ENCODE peak calls at places on chromosome 19, in four cellular contexts. E is HCT116, T is K562, R is H1. W is an unnamed sample.

GRCh38 chr19:6060600-6061391 is 49.5 kb downstream of the RFX2 start:
- DNase-seq in E (no peak), R (no peak), T (peak), W (no peak)

GRCh38 chr19:15015946-15016542 is 33.2 kb upstream of the CASP14 start:
- DNase-seq in T (peak), E (no peak), R (no peak), W (no peak)

GRCh38 chr19:27974082-27974513 is 1238.9 kb downstream of the UQCRFS1 start:
- DNase-seq in E (no peak), T (peak), R (peak), W (peak)

GRCh38 chr19:48511800-48512503 is at the start of gene LMTK3:
- DNase-seq in T (peak), E (no peak), R (peak), W (no peak)

GRCh38 chr19:46720516-46721239 is 3.8 kb upstream of the PRKD2 start:
- DNase-seq in E (no peak), R (no peak), T (no peak), W (no peak)

GRCh38 chr19:3463959-3464796 is 16.1 kb downstream of the SMIM24 start:
- DNase-seq in T (no peak), R (no peak), E (no peak), W (no peak)

GRCh38 chr19:38942471-38943181 is 11.9 kb downstream of the MRPS12 start:
- DNase-seq in R (no peak), T (no peak), E (no peak), W (no peak)

GRCh38 chr19:34480971-34481821 is at the start of gene WTIP:
- DNase-seq in E (peak), R (peak), T (no peak), W (no peak)

GRCh38 chr19:29966594-29967249 is 24.7 kb downstream of the URI1 start:
- DNase-seq in T (no peak), E (no peak), R (no peak), W (no peak)

GRCh38 chr19:17448190-17448967 is at the start of gene TMEM221:
- DNase-seq in R (peak), T (peak), E (no peak), W (no peak)

GRCh38 chr19:57099199-57099661 is 20.6 kb upstream of the USP29 start:
- DNase-seq in R (peak), E (peak), T (peak), W (no peak)

GRCh38 chr19:43541920-43542650 is 9.1 kb downstream of the ZNF575 start:
- DNase-seq in R (no peak), E (no peak), T (no peak), W (no peak)

GRCh38 chr19:2039959-2040646 is 10.9 kb downstream of the MKNK2 start:
- DNase-seq in T (no peak), E (no peak), R (no peak), W (no peak)

GRCh38 chr19:6127716-6128335 is 7.6 kb upstream of the ACSBG2 start:
- DNase-seq in T (no peak), E (no peak), R (no peak), W (no peak)

GRCh38 chr19:43902399-43902798 is 32.7 kb downstream of the ZNF45 start:
- DNase-seq in R (no peak), E (no peak), T (no peak), W (no peak)

GRCh38 chr19:51318687-51319675 is 7.5 kb downstream of the IGLON5 start:
- DNase-seq in R (no peak), T (no peak), E (no peak), W (no peak)

GRCh38 chr19:28358604-28359003 is 854.3 kb downstream of the UQCRFS1 start:
- DNase-seq in T (no peak), E (no peak), R (no peak), W (no peak)

GRCh38 chr19:3234800-3235199 is 10.3 kb downstream of the CELF5 start:
- DNase-seq in R (peak), T (peak), E (no peak), W (no peak)

GRCh38 chr19:18879579-18880373 is 16.2 kb downstream of the CERS1 start:
- DNase-seq in T (peak), E (peak), R (peak), W (no peak)
- TF ChIP-seq EGR1 in T (peak), E (no peak), R (no peak), W (no peak)

GRCh38 chr19:42282810-42283247 is 13.8 kb downstream of the CIC start:
- DNase-seq in R (no peak), T (peak), E (no peak), W (no peak)
- TF ChIP-seq EGR1 in R (no peak), T (no peak), E (no peak), W (no peak)

GRCh38 chr19:33134571-33135041 is 2.7 kb downstream of the WDR88 start:
- DNase-seq in T (peak), E (no peak), R (peak), W (no peak)
- TF ChIP-seq EGR1 in T (no peak), E (no peak), R (no peak), W (peak)

GRCh38 chr19:8451885-8452284 is 7.1 kb downstream of the HNRNPM start:
- DNase-seq in T (no peak), E (no peak), R (no peak), W (no peak)
- TF ChIP-seq EGR1 in T (no peak), E (no peak), R (no peak), W (no peak)

GRCh38 chr19:21109116-21109515 is 27.1 kb downstream of the ZNF714 start:
- DNase-seq in T (no peak), R (no peak), E (no peak), W (no peak)
- TF ChIP-seq EGR1 in T (no peak), R (no peak), E (no peak), W (no peak)

DNA sequence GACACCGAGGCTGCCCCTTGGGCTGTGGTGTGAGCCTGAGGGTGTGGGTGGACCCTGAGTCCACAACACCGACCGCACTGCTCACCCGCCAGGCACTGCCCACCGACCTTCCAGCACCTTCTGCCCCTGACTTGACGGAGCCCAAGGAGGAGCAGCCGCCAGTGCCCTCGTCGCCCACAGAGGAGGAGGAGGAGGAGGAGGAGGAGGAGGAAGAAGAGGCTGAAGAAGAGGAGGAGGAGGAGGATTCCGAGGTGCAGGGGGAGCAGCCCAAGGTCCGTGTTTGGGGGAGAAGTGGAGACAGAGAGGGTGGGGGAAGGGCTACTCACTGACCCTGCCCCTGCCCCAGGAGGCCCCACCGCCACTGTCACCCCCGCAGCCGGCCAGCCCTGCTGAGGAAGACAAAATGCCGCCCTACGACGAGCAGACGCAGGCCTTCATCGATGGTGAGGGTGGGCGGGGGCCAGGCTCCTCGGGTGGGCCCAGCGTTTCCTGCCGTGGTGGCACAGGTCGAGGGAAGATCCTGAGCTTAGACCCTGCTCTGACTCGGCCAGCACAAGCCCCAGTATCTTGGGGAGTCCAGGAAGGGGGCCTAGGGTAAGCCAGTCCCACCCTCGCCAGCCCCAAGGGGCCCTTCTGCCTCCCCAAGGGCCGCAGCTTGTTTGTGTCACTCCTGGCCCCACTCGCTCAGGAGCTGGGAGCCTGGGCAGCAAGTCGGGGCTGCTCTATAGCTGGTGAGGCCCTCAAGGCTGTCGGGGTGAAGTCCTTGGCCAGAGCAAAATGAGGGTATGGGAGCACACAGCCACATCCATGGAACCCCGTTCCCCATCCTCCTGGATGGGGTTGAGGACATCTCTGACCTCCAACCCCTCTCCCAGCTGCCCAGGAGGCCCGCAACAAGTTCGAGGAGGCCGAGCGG is 12.2 kb downstream of the PRKCSH start:
- DNase-seq in E (no peak), R (no peak), T (no peak), W (no peak)
- TF ChIP-seq EGR1 in E (no peak), R (no peak), T (no peak), W (no peak)

GRCh38 chr19:13505761-13506549 is at the start of gene CACNA1A:
- DNase-seq in R (peak), E (no peak), T (no peak), W (no peak)

GRCh38 chr19:13507053-13507611 is 853 bp upstream of the CACNA1A start:
- DNase-seq in E (no peak), R (peak), T (no peak), W (no peak)

GRCh38 chr19:13506550-13506878 is 235 bp upstream of the CACNA1A start:
- DNase-seq in R (peak), T (no peak), E (no peak), W (no peak)

GRCh38 chr19:13511947-13512346 is 5.7 kb upstream of the CACNA1A start:
- DNase-seq in R (no peak), T (no peak), E (no peak), W (no peak)
- TF ChIP-seq EGR1 in R (no peak), T (no peak), E (no peak), W (no peak)

GRCh38 chr19:36514012-36514612 is 14.0 kb downstream of the ZNF260 start:
- DNase-seq in T (no peak), R (no peak), E (no peak), W (no peak)
- TF ChIP-seq EGR1 in T (no peak), R (no peak), E (no peak), W (no peak)

W was measured in GM12878.